ENCODE peak calls at places on chromosomes 5 and 9, in seven cellular contexts. S, B, P, D, K, X and M are unnamed samples.

GRCh38 chr5:147690595-147690994 is 91.9 kb downstream of the JAKMIP2 start:
- DNase-seq in D (no peak), X (no peak), S (peak), K (no peak), P (no peak), B (peak), M (no peak)

GRCh38 chr5:170552486-170553122 is 48.8 kb downstream of the KCNIP1 start:
- DNase-seq in X (no peak), B (no peak), S (peak), P (peak), K (no peak), D (no peak), M (no peak)

GRCh38 chr5:174910245-174910737 is 185.9 kb downstream of the MSX2 start:
- DNase-seq in S (peak), B (peak), X (peak), K (no peak), D (peak), P (peak), M (peak)

GRCh38 chr5:158691576-158691975 is 408.1 kb downstream of the EBF1 start:
- DNase-seq in K (no peak), X (no peak), P (no peak), D (no peak), S (no peak), B (no peak), M (no peak)

GRCh38 chr9:133135193-133135745 is 14.2 kb upstream of the RALGDS start:
- DNase-seq in X (no peak), P (peak), S (peak), B (peak), K (no peak), D (no peak), M (no peak)

GRCh38 chr5:32317056-32317455 is 4.3 kb upstream of the MTMR12 start:
- DNase-seq in D (no peak), S (no peak), P (no peak), B (no peak), X (no peak), K (no peak), M (no peak)

GRCh38 chr9:34204011-34204635 is 25.3 kb downstream of the UBAP1 start:
- DNase-seq in P (no peak), D (no peak), B (peak), S (no peak), K (no peak), X (no peak), M (no peak)

GRCh38 chr5:115337882-115338281 is 41.4 kb upstream of the CCDC112 start:
- DNase-seq in B (no peak), D (no peak), K (no peak), P (no peak), X (no peak), S (no peak), M (no peak)

GRCh38 chr5:151495330-151495729 is 47.9 kb downstream of the SLC36A1 start:
- DNase-seq in P (no peak), B (no peak), D (no peak), X (no peak), S (no peak), K (no peak), M (no peak)

GRCh38 chr9:19201899-19202891 is 28.3 kb upstream of the DENND4C start:
- DNase-seq in D (no peak), K (no peak), S (peak), B (no peak), X (no peak), P (no peak), M (no peak)

GRCh38 chr5:105877592-105877991 is 1793.1 kb downstream of the EFNA5 start:
- DNase-seq in D (no peak), S (no peak), P (no peak), B (no peak), K (no peak), X (no peak), M (no peak)

GRCh38 chr9:26802921-26803320 is 89.7 kb downstream of the CAAP1 start:
- DNase-seq in K (no peak), X (no peak), P (no peak), S (no peak), B (no peak), D (no peak), M (no peak)

GRCh38 chr5:83003791-83004190 is 73.4 kb downstream of the TMEM167A start:
- DNase-seq in D (no peak), X (no peak), B (no peak), K (no peak), S (no peak), P (no peak), M (no peak)

GRCh38 chr9:87711857-87712800 is 13.8 kb upstream of the CTSL start:
- DNase-seq in K (peak), B (peak), S (no peak), X (no peak), P (no peak), D (no peak), M (no peak)

GRCh38 chr9:119304566-119304965 is 64.7 kb downstream of the BRINP1 start:
- DNase-seq in B (no peak), S (no peak), P (no peak), K (no peak), D (no peak), X (no peak), M (no peak)

GRCh38 chr9:114287763-114288232 is 35.1 kb upstream of the ORM1 start:
- DNase-seq in B (no peak), P (no peak), D (no peak), S (no peak), X (no peak), K (no peak), M (no peak)

GRCh38 chr5:33023649-33024048 is 312.5 kb downstream of the NPR3 start:
- DNase-seq in X (no peak), K (no peak), B (no peak), D (no peak), P (no peak), S (no peak), M (no peak)

GRCh38 chr5:148635321-148636083 is 18.8 kb downstream of the HTR4 start:
- DNase-seq in S (no peak), K (no peak), P (no peak), B (no peak), X (no peak), D (no peak), M (no peak)

GRCh38 chr5:58452566-58453258 is 7.2 kb downstream of the PLK2 start:
- DNase-seq in X (no peak), D (no peak), K (no peak), B (no peak), S (no peak), P (no peak), M (no peak)

GRCh38 chr5:153523831-153524230 is 33.4 kb downstream of the GRIA1 start:
- DNase-seq in X (no peak), S (no peak), D (no peak), B (no peak), P (no peak), K (peak), M (no peak)

GRCh38 chr5:155631116-155631515 is 617.6 kb downstream of the KIF4B start:
- DNase-seq in D (no peak), B (no peak), S (no peak), K (no peak), P (no peak), X (no peak), M (no peak)

GRCh38 chr9:127500399-127500798 is 49.1 kb downstream of the LRSAM1 start:
- DNase-seq in D (no peak), B (no peak), S (no peak), P (no peak), X (no peak), K (no peak), M (no peak)

GRCh38 chr5:14741721-14742426 is 77.4 kb downstream of the OTULIN start:
- DNase-seq in S (no peak), X (no peak), B (no peak), D (no peak), P (no peak), K (no peak), M (no peak)

GRCh38 chr5:116453920-116454319 is 120.7 kb downstream of the SEMA6A start:
- DNase-seq in X (no peak), D (no peak), S (no peak), K (no peak), B (no peak), P (no peak), M (no peak)

GRCh38 chr9:28121353-28121752 is 548.1 kb upstream of the C9orf72 start:
- DNase-seq in K (no peak), P (no peak), X (no peak), B (no peak), D (no peak), S (no peak), M (no peak)